ENCODE peak calls at places on chromosomes 1 and 21, in four cellular contexts. V is NCI-H226, C is AML-193, Q is MCF 10A. H is an unnamed sample.

GRCh38 chr1:32330558-32331127 is 5.4 kb downstream of the MARCKSL1 start:
- DNase-seq in V (no peak), C (no peak), Q (no peak), H (no peak)

GRCh38 chr1:22487781-22488180 is 36.1 kb downstream of the ZBTB40 start:
- DNase-seq in V (no peak), C (no peak), Q (no peak), H (no peak)

GRCh38 chr1:160767417-160768294 is 28.3 kb upstream of the LY9 start:
- DNase-seq in V (no peak), C (no peak), Q (peak), H (no peak)

GRCh38 chr1:93749487-93749886 is 67.8 kb upstream of the BCAR3 start:
- DNase-seq in V (no peak), C (no peak), Q (no peak), H (no peak)

GRCh38 chr1:84603941-84604830 is 29.9 kb upstream of the CTBS start:
- DNase-seq in V (peak), C (no peak), Q (peak), H (no peak)

GRCh38 chr1:216140650-216141547 is 282.3 kb downstream of the USH2A start:
- DNase-seq in V (no peak), C (no peak), Q (no peak), H (no peak)

GRCh38 chr21:38234395-38235142 is 22.2 kb upstream of the KCNJ15 start:
- DNase-seq in V (no peak), C (no peak), Q (peak), H (no peak)

GRCh38 chr1:173596097-173596825 is 6.6 kb downstream of the SLC9C2 start:
- DNase-seq in V (no peak), C (no peak), Q (no peak), H (no peak)

GRCh38 chr1:11281518-11282331 is 8.7 kb downstream of the UBIAD1 start:
- DNase-seq in V (no peak), C (no peak), Q (peak), H (no peak)

GRCh38 chr21:46111193-46111571 is 13.3 kb downstream of the COL6A2 start:
- DNase-seq in V (no peak), C (no peak), Q (no peak), H (no peak)

GRCh38 chr1:152817309-152817708 is 5.5 kb downstream of the LCE1B start:
- DNase-seq in V (no peak), C (no peak), Q (peak), H (no peak)

GRCh38 chr1:179121159-179121938 is 39.5 kb downstream of the TOR3A start:
- DNase-seq in V (no peak), C (peak), Q (peak), H (no peak)

GRCh38 chr1:222441006-222441620 is 106.8 kb downstream of the HHIPL2 start:
- DNase-seq in V (no peak), C (no peak), Q (no peak), H (no peak)

GRCh38 chr1:238895911-238896310 is 490.5 kb upstream of the CHRM3 start:
- DNase-seq in V (peak), C (no peak), Q (peak), H (no peak)

GRCh38 chr1:229334716-229335115 is 8.1 kb downstream of the CCSAP start:
- DNase-seq in V (no peak), C (no peak), Q (no peak), H (no peak)

H was measured in hypothalamus.